ENCODE peak calls at places on chromosomes 13 and 19, in four cellular contexts. One of them, this sample, is unnamed.

GRCh38 chr13:80399340-80400163 is 58.6 kb upstream of the SPRY2 start:
- DNase-seq in ovary: no peak
- DNase-seq in PC-9: peak; percentile 10
- DNase-seq in colonic mucosa: no peak
- DNase-seq in this sample: no peak

GRCh38 chr19:21483589-21484170 is 21.7 kb upstream of the ZNF429 start:
- DNase-seq in ovary: peak; percentile 53
- DNase-seq in PC-9: no peak
- DNase-seq in colonic mucosa: peak; percentile 56
- DNase-seq in this sample: no peak

GRCh38 chr19:52492991-52493470 is 34.4 kb upstream of the ZNF808 start:
- DNase-seq in ovary: no peak
- DNase-seq in PC-9: no peak
- DNase-seq in colonic mucosa: no peak
- DNase-seq in this sample: no peak

GRCh38 chr19:8089664-8090601 is 37.4 kb downstream of the CCL25 start:
- DNase-seq in ovary: no peak
- DNase-seq in PC-9: no peak
- DNase-seq in colonic mucosa: no peak
- DNase-seq in this sample: no peak

GRCh38 chr13:21738636-21739035 is 67.8 kb downstream of the FGF9 start:
- DNase-seq in ovary: no peak
- DNase-seq in PC-9: no peak
- DNase-seq in colonic mucosa: no peak
- DNase-seq in this sample: no peak

GRCh38 chr19:31905980-31906948 is 439.1 kb upstream of the ZNF507 start:
- DNase-seq in ovary: peak; percentile 51
- DNase-seq in PC-9: no peak
- DNase-seq in colonic mucosa: no peak
- DNase-seq in this sample: no peak

GRCh38 chr19:35160629-35161433 is 6.3 kb downstream of the FXYD5 start:
- DNase-seq in ovary: no peak
- DNase-seq in PC-9: no peak
- DNase-seq in colonic mucosa: no peak
- DNase-seq in this sample: no peak

GRCh38 chr19:45352062-45352461 is 11.5 kb downstream of the KLC3 start:
- DNase-seq in ovary: no peak
- DNase-seq in PC-9: no peak
- DNase-seq in colonic mucosa: no peak
- DNase-seq in this sample: no peak

GRCh38 chr13:80562423-80562822 is 221.5 kb upstream of the SPRY2 start:
- DNase-seq in ovary: no peak
- DNase-seq in PC-9: no peak
- DNase-seq in colonic mucosa: no peak
- DNase-seq in this sample: no peak

GRCh38 chr19:54572696-54573311 is 786 bp upstream of the LILRA2 start:
- DNase-seq in ovary: no peak
- DNase-seq in PC-9: no peak
- DNase-seq in colonic mucosa: no peak
- DNase-seq in this sample: no peak

GRCh38 chr13:113555141-113555540 is 29.4 kb upstream of the TFDP1 start:
- DNase-seq in ovary: no peak
- DNase-seq in PC-9: no peak
- DNase-seq in colonic mucosa: peak; percentile 9
- DNase-seq in this sample: no peak

GRCh38 chr19:13557756-13558398 is 51.6 kb upstream of the CACNA1A start:
- DNase-seq in ovary: no peak
- DNase-seq in PC-9: no peak
- DNase-seq in colonic mucosa: peak; percentile 18
- DNase-seq in this sample: no peak

GRCh38 chr19:1082928-1083816 is 12.0 kb downstream of the POLR2E start:
- DNase-seq in ovary: no peak
- DNase-seq in PC-9: no peak
- DNase-seq in colonic mucosa: no peak
- DNase-seq in this sample: no peak

GRCh38 chr13:21673592-21674270 is 2.9 kb downstream of the FGF9 start:
- DNase-seq in ovary: no peak
- DNase-seq in PC-9: no peak
- DNase-seq in colonic mucosa: peak; percentile 56
- DNase-seq in this sample: no peak

GRCh38 chr13:41200126-41200525 is 5.8 kb upstream of the KBTBD7 start:
- DNase-seq in ovary: no peak
- DNase-seq in PC-9: no peak
- DNase-seq in colonic mucosa: no peak
- DNase-seq in this sample: no peak

GRCh38 chr19:33302974-33303790 is 848 bp upstream of the CEBPA start:
- DNase-seq in ovary: peak; percentile 60
- DNase-seq in PC-9: peak; percentile 68
- DNase-seq in colonic mucosa: no peak
- DNase-seq in this sample: no peak

GRCh38 chr13:36212789-36213188 is 1.6 kb downstream of the SOHLH2 start:
- DNase-seq in ovary: no peak
- DNase-seq in PC-9: no peak
- DNase-seq in colonic mucosa: no peak
- DNase-seq in this sample: no peak

GRCh38 chr13:36211567-36211966 is 2.8 kb downstream of the SOHLH2 start:
- DNase-seq in ovary: no peak
- DNase-seq in PC-9: no peak
- DNase-seq in colonic mucosa: no peak
- DNase-seq in this sample: no peak

DNA sequence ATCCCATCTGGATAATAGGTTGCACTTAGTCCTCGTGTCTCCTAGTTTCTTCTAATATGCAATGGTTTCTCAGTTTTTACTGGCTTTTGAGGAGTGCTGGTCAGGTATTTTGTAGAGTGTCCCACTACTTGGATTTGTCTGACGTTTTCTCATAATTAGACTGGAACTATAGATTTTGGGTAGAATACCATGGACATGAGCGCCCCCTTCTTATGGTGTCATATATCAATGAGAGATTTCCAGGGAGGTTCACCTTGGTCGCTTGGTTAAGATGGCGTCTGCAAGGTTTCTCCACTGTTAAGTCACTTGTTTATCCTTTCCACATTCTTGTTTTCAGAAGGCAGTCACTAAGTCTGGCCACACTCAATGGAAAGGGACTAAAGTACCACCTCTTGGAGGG is 6.7 kb downstream of the SOHLH2 start:
- DNase-seq in ovary: no peak
- DNase-seq in PC-9: no peak
- DNase-seq in colonic mucosa: no peak
- DNase-seq in this sample: no peak
- TF ChIP-seq CTCF in ovary: no peak
- TF ChIP-seq CTCF in PC-9: no peak
- TF ChIP-seq CTCF in colonic mucosa: no peak
- TF ChIP-seq CTCF in this sample: peak; percentile 3

GRCh38 chr19:41219924-41220567 is 1.0 kb downstream of the AXL start:
- DNase-seq in ovary: peak; percentile 58
- DNase-seq in PC-9: peak; percentile 39
- DNase-seq in colonic mucosa: no peak
- DNase-seq in this sample: no peak
- H3K4me3 ChIP-seq in ovary: peak overlapping the region; percentile 97
- H3K4me3 ChIP-seq in PC-9: peak overlapping the region; percentile 68
- H3K4me3 ChIP-seq in colonic mucosa: peak overlapping the region; percentile 37
- H3K4me3 ChIP-seq in this sample: peak overlapping the region; percentile 80

DNA sequence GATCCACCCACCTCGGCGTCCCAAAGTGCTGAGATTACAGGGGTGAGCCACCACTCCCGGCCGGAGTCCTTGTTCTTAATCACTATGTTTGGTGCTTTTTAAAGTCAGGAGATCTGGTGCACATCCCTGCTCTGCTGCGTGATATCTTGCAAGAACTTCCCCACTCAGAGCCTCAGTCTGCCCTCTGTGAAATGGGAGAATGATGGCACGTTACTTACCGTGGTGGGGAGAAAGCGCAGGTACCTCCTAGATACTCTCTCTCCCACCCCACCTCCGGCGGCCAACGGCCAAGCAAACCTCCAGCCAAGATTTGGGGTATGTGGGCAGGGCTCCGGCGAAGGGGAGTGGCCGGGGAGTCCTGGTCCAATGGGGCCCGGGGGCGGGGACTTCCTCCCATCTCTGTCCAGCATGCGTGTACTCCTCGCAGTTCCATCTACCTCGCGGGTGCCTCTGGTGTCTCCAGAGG is at the start of gene RYR1:
- DNase-seq in ovary: no peak
- DNase-seq in PC-9: peak; percentile 17
- DNase-seq in colonic mucosa: peak; percentile 47
- DNase-seq in this sample: no peak
- H3K27me3 ChIP-seq in ovary: no peaks in the 10 kb centered on the region
- H3K27me3 ChIP-seq in PC-9: peaks cover 3% of the 10 kb centered on the region
- H3K27me3 ChIP-seq in colonic mucosa: no peaks in the 10 kb centered on the region
- H3K27me3 ChIP-seq in this sample: peaks cover 24% of the 10 kb centered on the region

DNA sequence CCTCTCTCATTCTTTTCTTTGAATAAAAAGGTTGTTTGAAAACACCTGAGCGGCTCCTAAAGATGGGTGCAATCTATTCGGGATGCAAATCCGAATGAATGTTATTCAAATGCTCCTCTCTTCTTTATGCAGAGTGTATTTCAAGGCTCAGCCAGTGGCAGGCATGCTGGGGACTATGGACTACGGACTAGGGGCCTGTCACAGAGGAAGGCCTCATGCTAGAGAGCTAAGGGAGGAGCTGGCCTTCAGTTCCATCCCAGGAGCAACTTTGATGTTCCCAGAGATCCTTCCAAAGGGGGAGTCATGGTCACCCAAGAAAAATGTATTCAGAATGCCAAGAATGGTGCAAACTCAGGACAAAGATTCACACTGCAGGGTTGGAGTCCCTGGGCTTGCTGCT is 9.3 kb downstream of the ALOX5AP start:
- DNase-seq in ovary: no peak
- DNase-seq in PC-9: no peak
- DNase-seq in colonic mucosa: no peak
- DNase-seq in this sample: no peak
- TF ChIP-seq CTCF in ovary: no peak
- TF ChIP-seq CTCF in PC-9: no peak
- TF ChIP-seq CTCF in colonic mucosa: no peak
- TF ChIP-seq CTCF in this sample: no peak

DNA sequence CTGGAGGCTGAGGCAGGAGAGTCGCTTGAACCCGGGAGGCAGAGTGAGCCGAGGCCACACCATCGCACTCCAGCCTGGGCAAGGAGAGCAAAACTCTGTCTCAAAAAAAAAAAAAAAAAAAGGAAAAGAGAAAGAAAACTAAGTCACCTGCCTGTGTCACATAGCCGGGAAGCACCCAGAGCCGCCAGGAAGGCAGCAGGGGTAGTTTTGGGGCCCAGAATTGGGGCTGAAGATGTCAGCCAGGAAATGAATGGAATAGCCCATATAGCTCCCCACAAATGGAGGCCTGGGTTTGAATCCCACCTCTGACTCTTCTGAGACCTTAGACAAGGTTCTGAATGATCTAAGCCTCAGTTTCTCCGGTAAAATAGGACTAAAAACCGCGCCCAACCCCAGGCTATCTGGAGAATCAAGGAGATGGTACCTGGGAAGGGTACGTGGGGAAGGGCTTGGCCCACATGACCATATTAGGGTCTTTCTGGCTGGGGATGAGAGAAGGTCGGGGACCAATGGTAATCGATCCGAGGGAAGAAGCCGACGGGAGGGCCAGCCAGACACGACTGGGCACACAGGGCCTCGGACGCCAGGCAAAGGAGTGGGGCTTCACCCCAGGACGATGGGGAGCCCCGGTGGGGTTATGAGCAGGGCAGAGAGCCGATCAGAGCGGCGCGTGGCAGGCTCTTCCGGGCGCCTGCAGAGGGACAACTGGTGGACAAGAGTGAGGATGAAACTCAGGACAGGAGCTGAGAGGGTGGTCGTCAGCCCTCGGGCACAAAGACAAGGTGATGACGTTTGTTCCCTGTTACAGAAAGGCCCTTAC is 14.4 kb downstream of the CCDC124 start:
- DNase-seq in ovary: no peak
- DNase-seq in PC-9: no peak
- DNase-seq in colonic mucosa: no peak
- DNase-seq in this sample: no peak
- H3K4me3 ChIP-seq in ovary: peak overlapping the region; percentile 32
- H3K4me3 ChIP-seq in PC-9: peak overlapping the region; percentile 77
- H3K4me3 ChIP-seq in colonic mucosa: peak overlapping the region; percentile 67
- H3K4me3 ChIP-seq in this sample: peak overlapping the region; percentile 43

GRCh38 chr19:2208975-2209374 is 27.2 kb downstream of the PLEKHJ1 start:
- DNase-seq in ovary: no peak
- DNase-seq in PC-9: no peak
- DNase-seq in colonic mucosa: no peak
- DNase-seq in this sample: no peak
- H3K27me3 ChIP-seq in ovary: no peaks in the 10 kb centered on the region
- H3K27me3 ChIP-seq in PC-9: no peaks in the 10 kb centered on the region
- H3K27me3 ChIP-seq in colonic mucosa: no peaks in the 10 kb centered on the region
- H3K27me3 ChIP-seq in this sample: no peaks in the 10 kb centered on the region

GRCh38 chr13:94115054-94115453 is 364.4 kb downstream of the DCT start:
- DNase-seq in ovary: no peak
- DNase-seq in PC-9: no peak
- DNase-seq in colonic mucosa: no peak
- DNase-seq in this sample: no peak
- TF ChIP-seq CTCF in ovary: no peak
- TF ChIP-seq CTCF in PC-9: no peak
- TF ChIP-seq CTCF in colonic mucosa: no peak
- TF ChIP-seq CTCF in this sample: no peak

GRCh38 chr19:6745965-6746364 is 6.5 kb downstream of the TRIP10 start:
- DNase-seq in ovary: peak; percentile 50
- DNase-seq in PC-9: no peak
- DNase-seq in colonic mucosa: no peak
- DNase-seq in this sample: no peak
- H3K4me3 ChIP-seq in ovary: no peak overlapping the region
- H3K4me3 ChIP-seq in PC-9: no peak overlapping the region
- H3K4me3 ChIP-seq in colonic mucosa: no peak overlapping the region
- H3K4me3 ChIP-seq in this sample: no peak overlapping the region